ENCODE peak calls at places on chromosomes 11 and 22, in four cellular contexts. U, V, C and J are unnamed samples.
A peak's percentile ranks its signal among the peaks of the same experiment; 100 is the strongest.

GRCh38 chr11:76782526-76783293 is 446 bp upstream of the TSKU start:
- DNase-seq in U (peak; percentile 88), V (peak; percentile 91), C (peak; percentile 98), J (peak; percentile 99)

GRCh38 chr11:96424693-96425092 is 34.9 kb downstream of the JRKL start:
- DNase-seq in U (peak; percentile 48), V (no peak), C (no peak), J (peak; percentile 19)

GRCh38 chr11:16382638-16383380 is 26.5 kb upstream of the SOX6 start:
- DNase-seq in U (no peak), V (no peak), C (no peak), J (peak; percentile 12)

GRCh38 chr11:46457659-46458058 is 66.1 kb upstream of the CHRM4 start:
- DNase-seq in U (no peak), V (no peak), C (no peak), J (peak; percentile 38)

GRCh38 chr11:74487875-74488274 is 5.6 kb downstream of the LIPT2 start:
- DNase-seq in U (no peak), V (no peak), C (peak; percentile 51), J (peak; percentile 9)

GRCh38 chr11:2300936-2301630 is 635 bp downstream of the C11orf21 start:
- DNase-seq in U (no peak), V (no peak), C (no peak), J (no peak)

GRCh38 chr11:30395751-30396150 is 72.8 kb downstream of the ARL14EP start:
- DNase-seq in U (no peak), V (no peak), C (no peak), J (no peak)

GRCh38 chr22:48920776-48921241 is 906.9 kb downstream of the BRD1 start:
- DNase-seq in U (no peak), V (no peak), C (no peak), J (no peak)

GRCh38 chr11:14881794-14882193 is 10.2 kb downstream of the CYP2R1 start:
- DNase-seq in U (no peak), V (no peak), C (no peak), J (no peak)

GRCh38 chr11:120964857-120965256 is 59.0 kb upstream of the TBCEL start:
- DNase-seq in U (no peak), V (no peak), C (no peak), J (no peak)

GRCh38 chr11:47724041-47724729 is 9.0 kb upstream of the AGBL2 start:
- DNase-seq in U (peak; percentile 5), V (peak; percentile 47), C (no peak), J (peak; percentile 95)

GRCh38 chr11:17768547-17768946 is 34.0 kb downstream of the KCNC1 start:
- DNase-seq in U (no peak), V (no peak), C (no peak), J (no peak)

GRCh38 chr11:17767301-17767885 is 32.8 kb downstream of the KCNC1 start:
- DNase-seq in U (no peak), V (no peak), C (peak; percentile 42), J (no peak)

GRCh38 chr11:17767914-17768313 is 33.3 kb downstream of the KCNC1 start:
- DNase-seq in U (no peak), V (no peak), C (no peak), J (no peak)

GRCh38 chr11:17765381-17766359 is 31.1 kb downstream of the KCNC1 start:
- DNase-seq in U (no peak), V (no peak), C (peak; percentile 27), J (no peak)

GRCh38 chr11:17766590-17766989 is 32.0 kb downstream of the KCNC1 start:
- DNase-seq in U (no peak), V (no peak), C (no peak), J (no peak)
- TF ChIP-seq CTCF in U (peak; percentile 20), V (no peak), C (no peak), J (no peak)

GRCh38 chr22:50059185-50059880 is 1.2 kb upstream of the TTLL8 start:
- DNase-seq in U (peak; percentile 0), V (no peak), C (peak; percentile 47), J (peak; percentile 68)
- H3K4me3 ChIP-seq in U (peak overlapping the region; percentile 18), V (no peak overlapping the region), C (no peak overlapping the region), J (peak overlapping the region; percentile 2)

GRCh38 chr11:92272651-92273050 is 48.0 kb downstream of the FAT3 start:
- DNase-seq in U (no peak), V (no peak), C (no peak), J (no peak)
- TF ChIP-seq CTCF in U (no peak), V (no peak), C (no peak), J (no peak)

DNA sequence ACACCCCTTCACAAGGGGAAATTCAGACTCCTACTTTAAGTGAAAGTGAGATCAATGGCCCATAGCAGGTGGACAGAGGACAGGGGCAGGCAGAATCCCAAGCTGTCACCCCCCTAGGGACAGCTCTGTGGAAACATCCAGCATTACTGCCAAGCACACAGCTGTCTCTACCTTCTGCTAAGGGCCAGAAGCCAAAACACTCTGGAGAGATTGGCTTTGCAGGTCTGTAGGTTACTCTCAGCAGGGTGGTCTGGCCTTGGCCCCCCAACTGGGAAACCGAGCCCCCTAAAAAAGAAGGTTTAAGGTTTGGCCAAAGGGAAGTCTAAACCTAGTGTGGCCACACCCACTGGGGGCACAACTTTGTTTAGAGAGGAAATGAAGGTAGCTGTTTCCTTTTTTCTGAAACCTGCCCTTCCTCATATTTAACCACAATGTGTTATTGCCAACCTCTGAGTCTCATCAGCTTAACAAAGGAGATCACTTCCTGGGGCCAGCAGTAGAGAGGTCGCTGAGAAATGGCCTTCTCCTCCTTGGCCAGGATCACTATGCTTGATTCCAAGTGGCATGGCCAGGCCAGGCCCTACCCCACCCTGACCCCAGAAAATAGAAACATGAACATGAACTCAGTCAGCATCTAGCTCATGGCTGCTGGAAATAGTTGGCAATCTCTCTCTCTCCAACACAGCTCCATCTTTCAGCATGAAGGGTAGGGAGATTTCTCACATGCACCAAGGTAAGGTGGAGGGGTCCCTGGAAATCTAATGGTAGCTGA is 25.9 kb upstream of the SCARF2 start:
- DNase-seq in U (no peak), V (no peak), C (no peak), J (no peak)
- H3K4me3 ChIP-seq in U (no peak overlapping the region), V (no peak overlapping the region), C (no peak overlapping the region), J (no peak overlapping the region)

GRCh38 chr11:128942807-128943430 is at the start of gene TP53AIP1:
- DNase-seq in U (no peak), V (no peak), C (no peak), J (no peak)

GRCh38 chr11:128946646-128947045 is 4.0 kb upstream of the TP53AIP1 start:
- DNase-seq in U (no peak), V (no peak), C (no peak), J (no peak)

GRCh38 chr11:128953151-128953550 is 10.5 kb upstream of the TP53AIP1 start:
- DNase-seq in U (no peak), V (no peak), C (no peak), J (no peak)

GRCh38 chr11:128949791-128950454 is 7.3 kb upstream of the TP53AIP1 start:
- DNase-seq in U (no peak), V (no peak), C (no peak), J (peak; percentile 72)

DNA sequence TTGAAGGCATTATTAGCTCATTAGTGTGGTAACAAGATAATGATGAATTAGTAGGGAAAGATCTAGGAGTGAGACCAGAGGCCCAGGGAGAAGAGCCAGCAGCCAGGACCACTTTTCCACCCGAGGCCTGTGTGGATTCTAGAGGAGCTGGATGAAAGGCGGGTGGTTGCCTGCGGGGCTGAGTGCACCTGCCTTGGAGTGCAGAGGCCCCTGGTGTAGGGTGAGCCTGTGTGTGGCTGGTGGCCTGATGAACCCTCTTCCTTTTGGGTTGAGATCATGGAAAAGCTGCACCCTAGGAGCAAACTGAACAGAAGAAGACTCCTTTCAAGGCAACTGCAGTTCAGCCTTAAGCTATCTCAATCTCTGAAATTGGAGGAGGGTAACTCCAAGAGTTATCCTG is 5.9 kb upstream of the TP53AIP1 start:
- DNase-seq in U (no peak), V (no peak), C (no peak), J (peak; percentile 19)
- TF ChIP-seq CTCF in U (peak; percentile 17), V (peak; percentile 24), C (peak; percentile 27), J (peak; percentile 49)

GRCh38 chr22:42942351-42942750 is 72.6 kb downstream of the PACSIN2 start:
- DNase-seq in U (no peak), V (no peak), C (no peak), J (no peak)
- H3K4me3 ChIP-seq in U (no peak overlapping the region), V (no peak overlapping the region), C (no peak overlapping the region), J (no peak overlapping the region)

DNA sequence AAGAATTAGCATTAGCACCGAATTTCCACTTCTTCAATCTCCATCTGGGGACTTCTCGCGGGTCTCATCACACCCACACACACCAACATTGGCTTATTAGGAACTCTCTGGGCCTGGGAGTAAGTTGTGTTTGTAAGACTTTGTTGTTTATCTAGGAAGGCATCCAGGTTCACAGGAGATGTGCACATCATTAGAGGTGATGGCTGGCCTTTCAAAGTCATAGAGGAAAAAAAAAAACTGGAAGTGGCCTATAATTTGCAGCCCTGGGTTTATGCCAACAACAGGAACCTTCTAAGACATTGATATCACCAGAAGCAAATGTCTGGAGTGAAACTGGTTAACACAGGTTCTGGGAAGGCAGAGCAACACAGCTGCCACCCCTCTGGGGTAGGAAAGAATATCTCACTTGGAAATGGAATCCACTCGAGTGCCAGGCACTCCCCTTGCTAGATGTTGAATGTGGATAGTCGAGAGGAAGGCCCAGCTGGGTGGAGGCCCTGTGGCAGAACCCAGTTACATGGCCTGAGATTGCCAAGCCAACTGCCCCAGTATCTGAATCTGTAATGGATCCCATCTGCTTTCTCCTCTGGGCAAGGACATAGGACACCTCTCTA is 84.4 kb downstream of the TRAF6 start:
- DNase-seq in U (no peak), V (no peak), C (no peak), J (no peak)
- TF ChIP-seq CTCF in U (no peak), V (no peak), C (no peak), J (no peak)

DNA sequence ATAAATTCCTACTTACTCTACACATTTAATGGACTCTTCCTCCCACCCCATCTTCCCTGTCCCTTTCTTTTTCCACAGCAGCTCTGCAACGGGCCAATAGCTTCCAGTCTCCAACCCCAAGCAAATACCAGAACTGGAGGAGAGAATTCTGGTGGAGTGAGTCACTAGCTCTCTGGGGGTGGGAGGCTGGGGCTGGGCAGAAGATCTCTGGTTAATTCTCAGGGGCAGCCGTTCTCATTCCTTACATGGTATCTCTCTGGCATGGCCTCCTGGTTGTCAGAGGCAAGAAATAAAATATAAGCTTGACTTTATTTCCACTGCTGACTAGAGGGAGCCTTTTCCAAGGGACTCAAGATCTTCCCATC is 90.4 kb upstream of the PARVA start:
- DNase-seq in U (peak; percentile 88), V (peak; percentile 64), C (peak; percentile 25), J (peak; percentile 95)
- H3K4me3 ChIP-seq in U (peak overlapping the region; percentile 42), V (no peak overlapping the region), C (no peak overlapping the region), J (peak overlapping the region; percentile 1)

DNA sequence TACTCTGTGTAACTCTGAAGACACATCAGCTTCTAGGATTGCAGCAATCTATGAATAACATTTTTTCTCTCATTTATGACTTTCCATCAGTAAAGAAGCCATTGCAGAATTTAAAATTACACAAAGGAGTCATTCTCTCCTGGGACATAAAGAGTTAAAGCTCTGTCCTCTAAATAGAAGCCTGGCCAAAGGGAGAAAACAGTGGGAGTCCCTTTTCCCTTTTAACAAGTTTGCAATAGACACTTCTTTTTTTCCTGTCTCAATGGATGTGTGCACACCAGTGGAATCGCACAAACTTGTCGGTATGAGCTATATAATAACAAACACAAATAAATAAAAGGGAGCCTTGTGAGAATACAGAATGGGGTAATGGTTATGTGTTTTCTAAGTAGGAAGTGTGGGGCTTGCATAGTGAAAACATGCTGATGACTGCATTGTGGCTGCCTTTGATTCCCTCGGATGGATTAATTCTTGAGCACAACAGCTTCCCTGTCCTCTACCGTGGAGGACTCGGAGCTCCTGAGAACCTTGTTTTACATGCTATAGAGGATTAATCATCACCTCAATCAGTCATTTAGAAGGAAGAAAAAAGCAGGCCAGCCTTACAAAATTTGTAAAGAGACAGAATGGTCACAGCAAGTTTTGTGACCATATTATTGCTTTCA is 131.9 kb downstream of the WNT7B start:
- DNase-seq in U (no peak), V (no peak), C (no peak), J (no peak)
- TF ChIP-seq CTCF in U (no peak), V (no peak), C (no peak), J (no peak)